ENCODE peak calls at places on chromosomes 1 and 21, in five cellular contexts. S is HL-60; H is CD4-positive, alpha-beta T cell; Z is body of pancreas; M is choroid plexus epithelial cell. O is an unnamed sample.

GRCh38 chr1:13737388-13737787 is 37.4 kb downstream of the PRDM2 start:
- DNase-seq in S (no peak), H (no peak), Z (no peak), M (no peak), O (no peak)

GRCh38 chr1:3746389-3746783 is 5.9 kb upstream of the CCDC27 start:
- DNase-seq in S (no peak), H (no peak), Z (no peak), M (no peak), O (no peak)

GRCh38 chr1:12433323-12434053 is 184.5 kb downstream of the DHRS3 start:
- DNase-seq in S (no peak), H (no peak), Z (peak), M (peak), O (no peak)

GRCh38 chr1:40783001-40783905 is at the start of gene KCNQ4:
- DNase-seq in S (no peak), H (no peak), Z (peak), M (no peak), O (no peak)

GRCh38 chr1:33893147-33893830 is 29.4 kb downstream of the HMGB4 start:
- DNase-seq in S (no peak), H (no peak), Z (no peak), M (peak), O (no peak)

GRCh38 chr1:97186381-97186780 is 464.8 kb downstream of the PTBP2 start:
- DNase-seq in S (no peak), H (no peak), Z (no peak), M (peak), O (no peak)

GRCh38 chr1:4512622-4513021 is 141.8 kb upstream of the AJAP1 start:
- DNase-seq in S (no peak), H (no peak), Z (no peak), M (no peak), O (no peak)

GRCh38 chr1:190949932-190950331 is 472.3 kb upstream of the BRINP3 start:
- DNase-seq in S (no peak), H (no peak), Z (no peak), M (no peak), O (no peak)

GRCh38 chr1:228197555-228198147 is 10.2 kb upstream of the OBSCN start:
- DNase-seq in S (no peak), H (no peak), Z (no peak), M (no peak), O (no peak)

GRCh38 chr1:172893146-172893841 is 157.4 kb downstream of the TNFSF18 start:
- DNase-seq in S (no peak), H (no peak), Z (no peak), M (peak), O (no peak)

GRCh38 chr1:243513726-243514491 is 258.1 kb downstream of the SDCCAG8 start:
- DNase-seq in S (no peak), H (no peak), Z (no peak), M (peak), O (no peak)

GRCh38 chr1:31937300-31938183 is 626 bp downstream of the PTP4A2 start:
- DNase-seq in S (peak), H (peak), Z (peak), M (peak), O (no peak)

GRCh38 chr1:157087030-157087429 is 12.6 kb downstream of the ETV3L start:
- DNase-seq in S (no peak), H (no peak), Z (no peak), M (no peak), O (no peak)

GRCh38 chr1:116529199-116529616 is 41.6 kb downstream of the CD58 start:
- DNase-seq in S (no peak), H (no peak), Z (no peak), M (peak), O (no peak)

GRCh38 chr1:215887618-215888017 is 320.5 kb downstream of the KCTD3 start:
- DNase-seq in S (no peak), H (no peak), Z (no peak), M (no peak), O (no peak)

GRCh38 chr1:150889650-150890416 is 2.9 kb downstream of the CTXND2 start:
- DNase-seq in S (no peak), H (no peak), Z (no peak), M (no peak), O (no peak)

GRCh38 chr1:206885341-206886060 is 11.7 kb upstream of the IL24 start:
- DNase-seq in S (no peak), H (no peak), Z (no peak), M (no peak), O (no peak)

GRCh38 chr1:51950701-51951100 is 39.8 kb downstream of the RAB3B start:
- DNase-seq in S (no peak), H (no peak), Z (no peak), M (no peak), O (no peak)

GRCh38 chr1:183635606-183636333 is at the start of gene ARPC5:
- DNase-seq in S (peak), H (peak), Z (peak), M (peak), O (peak)

GRCh38 chr1:235011064-235011598 is 117.5 kb downstream of the TOMM20 start:
- DNase-seq in S (no peak), H (no peak), Z (no peak), M (no peak), O (no peak)

GRCh38 chr1:109197163-109198042 is 16.3 kb upstream of the SARS1 start:
- DNase-seq in S (no peak), H (no peak), Z (peak), M (peak), O (peak)

GRCh38 chr1:175683491-175684175 is 59.8 kb downstream of the TNR start:
- DNase-seq in S (no peak), H (no peak), Z (no peak), M (no peak), O (no peak)

GRCh38 chr1:92952714-92953113 is 8.5 kb downstream of the DIPK1A start:
- DNase-seq in S (no peak), H (no peak), Z (no peak), M (no peak), O (no peak)

GRCh38 chr1:156666862-156667609 is 10.2 kb downstream of the NES start:
- DNase-seq in S (no peak), H (no peak), Z (no peak), M (no peak), O (no peak)

GRCh38 chr1:15974855-15975254 is 1.0 kb downstream of the ZBTB17 start:
- DNase-seq in S (no peak), H (no peak), Z (no peak), M (no peak), O (no peak)

GRCh38 chr21:45403133-45403824 is 1.7 kb upstream of the COL18A1 start:
- DNase-seq in S (no peak), H (no peak), Z (no peak), M (no peak), O (no peak)

GRCh38 chr1:224058303-224058702 is 55.6 kb upstream of the FBXO28 start:
- DNase-seq in S (no peak), H (no peak), Z (no peak), M (peak), O (no peak)

DNA sequence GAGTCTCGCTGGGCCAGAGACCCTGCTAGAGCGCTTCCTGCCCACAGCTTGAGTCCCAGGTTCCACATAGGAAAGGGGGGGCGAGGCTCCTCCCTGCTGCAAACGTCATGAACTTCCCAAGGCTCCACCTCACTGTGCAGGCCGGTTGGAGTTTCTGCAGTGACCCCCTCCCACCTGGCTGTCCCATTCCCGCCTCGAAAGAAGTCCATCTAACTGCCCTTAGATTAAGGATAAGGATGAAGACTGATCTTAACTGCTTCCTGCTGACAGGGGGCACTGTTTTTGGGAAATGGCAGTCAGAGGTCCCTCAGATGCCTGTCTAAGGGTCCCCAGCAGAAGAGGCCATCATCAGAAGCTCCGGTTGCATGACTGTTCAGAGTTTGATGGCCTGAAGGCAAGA is 62.7 kb downstream of the STUM start:
- DNase-seq in S (no peak), H (no peak), Z (no peak), M (no peak), O (no peak)
- TF ChIP-seq CTCF in S (no peak), H (no peak), Z (no peak), M (peak), O (no peak)

GRCh38 chr1:18949689-18950414 is 6.6 kb downstream of the IFFO2 start:
- DNase-seq in S (no peak), H (no peak), Z (no peak), M (peak), O (no peak)
- TF ChIP-seq CTCF in S (no peak), H (no peak), Z (no peak), M (peak), O (no peak)

GRCh38 chr1:181172082-181172481 is 83.6 kb downstream of the IER5 start:
- DNase-seq in S (no peak), H (no peak), Z (no peak), M (no peak), O (no peak)

GRCh38 chr1:181174860-181175259 is 86.4 kb downstream of the IER5 start:
- DNase-seq in S (no peak), H (no peak), Z (no peak), M (no peak), O (no peak)

GRCh38 chr1:181166377-181167196 is 78.1 kb downstream of the IER5 start:
- DNase-seq in S (no peak), H (peak), Z (peak), M (peak), O (peak)

GRCh38 chr1:181173761-181174371 is 85.4 kb downstream of the IER5 start:
- DNase-seq in S (no peak), H (no peak), Z (no peak), M (no peak), O (no peak)

DNA sequence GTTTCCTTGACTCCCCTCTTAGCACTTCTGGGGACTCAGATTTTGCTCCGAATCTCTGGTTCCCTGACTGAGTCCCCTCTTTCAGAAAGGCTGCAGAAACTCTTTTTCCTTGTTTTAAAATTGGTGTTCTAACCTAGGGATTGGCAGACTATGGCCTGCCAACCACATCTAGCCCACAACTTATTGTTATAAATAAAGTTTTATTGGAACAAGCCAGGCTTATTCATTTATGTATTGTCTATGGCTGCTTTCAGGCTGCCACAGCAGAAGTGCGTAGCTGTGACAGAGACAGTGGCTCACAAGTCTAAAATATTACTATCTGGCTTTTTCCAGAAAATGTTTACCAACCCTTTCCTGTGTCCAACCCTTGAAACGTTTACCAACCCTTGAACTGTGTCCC is 81.7 kb downstream of the IER5 start:
- DNase-seq in S (no peak), H (no peak), Z (no peak), M (no peak), O (no peak)
- TF ChIP-seq CTCF in S (no peak), H (no peak), Z (no peak), M (no peak), O (no peak)

GRCh38 chr1:59046730-59047157 is 250.2 kb upstream of the FGGY start:
- DNase-seq in S (no peak), H (peak), Z (no peak), M (peak), O (no peak)
- TF ChIP-seq CTCF in S (no peak), H (no peak), Z (peak), M (peak), O (no peak)

DNA sequence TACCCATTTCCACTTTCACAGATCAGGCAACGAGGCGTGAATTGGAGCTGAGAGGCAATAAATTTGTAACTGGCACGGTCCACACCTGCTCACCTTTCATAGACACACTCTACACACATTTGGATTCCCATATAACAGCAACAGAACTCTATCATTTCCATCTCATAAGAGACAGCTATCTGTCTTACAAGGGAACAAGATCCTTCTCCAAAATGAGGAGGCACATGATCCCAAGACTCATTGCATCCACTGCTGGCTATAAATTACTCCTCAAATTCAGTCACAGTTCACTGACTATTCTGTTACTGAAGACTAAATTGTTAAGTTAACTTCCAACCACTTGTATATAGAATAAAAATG is 342.8 kb downstream of the MATN1 start:
- DNase-seq in S (no peak), H (no peak), Z (no peak), M (no peak), O (no peak)
- TF ChIP-seq CTCF in S (no peak), H (peak), Z (no peak), M (no peak), O (no peak)

GRCh38 chr1:1264868-1265272 is 8.8 kb downstream of the UBE2J2 start:
- DNase-seq in S (no peak), H (no peak), Z (no peak), M (peak), O (peak)
- TF ChIP-seq CTCF in S (peak), H (no peak), Z (no peak), M (peak), O (no peak)

GRCh38 chr1:203592156-203592555 is 34.5 kb upstream of the ATP2B4 start:
- DNase-seq in S (no peak), H (no peak), Z (peak), M (peak), O (no peak)

GRCh38 chr1:203591626-203592025 is 35.0 kb upstream of the ATP2B4 start:
- DNase-seq in S (no peak), H (no peak), Z (no peak), M (no peak), O (no peak)

GRCh38 chr1:203593143-203593542 is 33.5 kb upstream of the ATP2B4 start:
- DNase-seq in S (no peak), H (no peak), Z (no peak), M (no peak), O (no peak)

GRCh38 chr1:203592728-203593127 is 33.9 kb upstream of the ATP2B4 start:
- DNase-seq in S (no peak), H (no peak), Z (no peak), M (peak), O (no peak)

DNA sequence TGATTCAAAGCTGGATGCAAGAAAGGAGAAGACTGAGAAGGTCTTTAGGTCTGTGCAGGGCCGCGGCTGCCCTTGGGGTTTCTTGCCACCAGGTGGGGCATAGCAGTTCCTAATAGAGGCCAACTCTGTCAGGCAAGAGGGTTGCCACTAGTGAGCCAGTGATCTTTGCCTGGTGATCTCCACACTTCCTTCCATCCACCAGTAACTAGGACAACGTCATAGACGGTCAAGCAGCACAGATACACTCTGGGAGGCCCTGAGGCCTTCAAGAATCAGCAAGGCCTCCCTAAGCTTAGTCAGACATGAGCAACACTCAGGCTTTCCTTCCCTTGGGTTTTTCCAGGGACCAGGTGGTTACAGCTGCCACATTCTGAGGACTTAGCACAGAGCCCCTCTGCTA is 32.9 kb upstream of the ATP2B4 start:
- DNase-seq in S (no peak), H (peak), Z (peak), M (no peak), O (no peak)
- TF ChIP-seq CTCF in S (peak), H (peak), Z (peak), M (peak), O (no peak)